ENCODE peak calls at places on chromosomes 6 and 20, in nine cellular contexts. F is ELR; C is stimulated activated naive B cell treated with anti-CD40 and anti-IgM and Interleukin-4, amounts not matched to agents 10 μg/mL and 1 μg/mL and 100 μg/mL, for 72 hours; P is neural crest cell; M is neuronal stem cell; X is CD8-positive, alpha-beta memory T cell; B is mesenchymal stem cell; N is pancreas; V is activated CD4-positive, CD25-positive, alpha-beta regulatory T cell treated with anti-CD3 and anti-CD28 coated beads, Interleukin-2, amount 50 U/mL, for 16 hours. Z is an unnamed sample.

GRCh38 chr20:36116813-36117441 is 37.6 kb upstream of the EPB41L1 start:
- DNase-seq in B (peak; percentile 48), N (no peak), F (peak; percentile 91), M (no peak), C (no peak), P (no peak), X (no peak), V (no peak), Z (no peak)

GRCh38 chr6:53768636-53769035 is 26.2 kb upstream of the LRRC1 start:
- DNase-seq in B (no peak), X (no peak), N (no peak), P (no peak), F (peak; percentile 27), C (no peak), V (no peak), M (no peak), Z (no peak)

GRCh38 chr20:48667889-48668413 is 159.8 kb downstream of the PREX1 start:
- DNase-seq in P (no peak), C (no peak), B (no peak), N (no peak), M (no peak), X (no peak), V (no peak), F (no peak), Z (no peak)

GRCh38 chr6:27809939-27810767 is 102.0 kb downstream of the OR2B2 start:
- DNase-seq in X (peak; percentile 88), M (peak; percentile 80), N (peak; percentile 70), B (peak; percentile 98), V (peak; percentile 64), F (peak; percentile 98), P (peak; percentile 67), C (peak; percentile 85), Z (peak; percentile 93)

GRCh38 chr6:82970853-82971252 is 94.8 kb downstream of the UBE3D start:
- DNase-seq in F (no peak), C (no peak), B (no peak), N (no peak), X (no peak), P (no peak), V (no peak), M (no peak), Z (no peak)

GRCh38 chr6:145865175-145865574 is 50.6 kb upstream of the FBXO30 start:
- DNase-seq in P (no peak), N (no peak), B (no peak), V (no peak), X (no peak), F (no peak), M (no peak), C (no peak), Z (no peak)

GRCh38 chr6:47343631-47344421 is 34.1 kb upstream of the TNFRSF21 start:
- DNase-seq in P (no peak), M (no peak), F (no peak), B (no peak), C (no peak), V (no peak), X (no peak), N (no peak), Z (no peak)

GRCh38 chr6:128112494-128112893 is 211.6 kb upstream of the THEMIS start:
- DNase-seq in P (no peak), N (no peak), M (no peak), C (no peak), B (peak; percentile 59), X (no peak), V (no peak), F (no peak), Z (no peak)

GRCh38 chr20:31661625-31662371 is 24.1 kb downstream of the COX4I2 start:
- DNase-seq in V (peak; percentile 66), M (peak; percentile 63), F (peak; percentile 88), C (peak; percentile 52), N (peak; percentile 83), P (peak; percentile 89), X (peak; percentile 85), B (peak; percentile 84), Z (peak; percentile 56)

GRCh38 chr6:3471711-3472110 is 14.9 kb upstream of the SLC22A23 start:
- DNase-seq in F (peak; percentile 3), V (no peak), X (no peak), C (no peak), P (no peak), M (no peak), N (no peak), B (no peak), Z (no peak)

GRCh38 chr20:38805502-38805957 is at the start of gene PPP1R16B:
- DNase-seq in C (peak; percentile 81), P (peak; percentile 54), F (no peak), M (peak; percentile 66), N (peak; percentile 15), V (peak; percentile 43), X (peak; percentile 88), B (peak; percentile 19), Z (peak; percentile 44)